ENCODE peak calls at places on chromosome 3, in five cellular contexts. One of them, this sample, is unnamed.

GRCh38 chr3:88057650-88058321 is 1.0 kb downstream of the CGGBP1 start:
- DNase-seq in H9: no peak
- DNase-seq in uterus: no peak
- DNase-seq in HCT116: no peak
- DNase-seq in ovary: no peak
- DNase-seq in this sample: peak

GRCh38 chr3:186569779-186570095 is 783 bp upstream of the DNAJB11 start:
- DNase-seq in H9: no peak
- DNase-seq in uterus: no peak
- DNase-seq in HCT116: no peak
- DNase-seq in ovary: no peak
- DNase-seq in this sample: no peak

GRCh38 chr3:50388021-50388719 is 28.8 kb upstream of the TMEM115 start:
- DNase-seq in H9: peak
- DNase-seq in uterus: no peak
- DNase-seq in HCT116: no peak
- DNase-seq in ovary: no peak
- DNase-seq in this sample: no peak

GRCh38 chr3:112333002-112333385 is at the start of gene CD200:
- DNase-seq in H9: peak
- DNase-seq in uterus: peak
- DNase-seq in HCT116: no peak
- DNase-seq in ovary: peak
- DNase-seq in this sample: peak

GRCh38 chr3:111810909-111811308 is 48.2 kb upstream of the PHLDB2 start:
- DNase-seq in H9: no peak
- DNase-seq in uterus: no peak
- DNase-seq in HCT116: peak
- DNase-seq in ovary: no peak
- DNase-seq in this sample: no peak

GRCh38 chr3:192183109-192183508 is 544.2 kb downstream of the FGF12 start:
- DNase-seq in H9: no peak
- DNase-seq in uterus: no peak
- DNase-seq in HCT116: no peak
- DNase-seq in ovary: no peak
- DNase-seq in this sample: no peak

GRCh38 chr3:126064627-126065258 is 19.2 kb downstream of the SLC41A3 start:
- DNase-seq in H9: no peak
- DNase-seq in uterus: no peak
- DNase-seq in HCT116: no peak
- DNase-seq in ovary: no peak
- DNase-seq in this sample: no peak

GRCh38 chr3:139620438-139620837 is 57.3 kb downstream of the NMNAT3 start:
- DNase-seq in H9: no peak
- DNase-seq in uterus: no peak
- DNase-seq in HCT116: no peak
- DNase-seq in ovary: no peak
- DNase-seq in this sample: no peak

GRCh38 chr3:179840985-179841384 is 188.1 kb downstream of the USP13 start:
- DNase-seq in H9: no peak
- DNase-seq in uterus: no peak
- DNase-seq in HCT116: no peak
- DNase-seq in ovary: no peak
- DNase-seq in this sample: no peak

GRCh38 chr3:106208979-106209378 is 340.2 kb upstream of the CBLB start:
- DNase-seq in H9: no peak
- DNase-seq in uterus: no peak
- DNase-seq in HCT116: no peak
- DNase-seq in ovary: no peak
- DNase-seq in this sample: no peak

GRCh38 chr3:195906865-195907729 is 1.3 kb downstream of the TNK2 start:
- DNase-seq in H9: no peak
- DNase-seq in uterus: no peak
- DNase-seq in HCT116: no peak
- DNase-seq in ovary: peak
- DNase-seq in this sample: peak

GRCh38 chr3:11626084-11626463 is 17.6 kb downstream of the VGLL4 start:
- DNase-seq in H9: no peak
- DNase-seq in uterus: no peak
- DNase-seq in HCT116: no peak
- DNase-seq in ovary: no peak
- DNase-seq in this sample: no peak

GRCh38 chr3:52046186-52046913 is 10.0 kb downstream of the DUSP7 start:
- DNase-seq in H9: no peak
- DNase-seq in uterus: peak
- DNase-seq in HCT116: peak
- DNase-seq in ovary: no peak
- DNase-seq in this sample: peak

GRCh38 chr3:184526158-184526483 is 35.5 kb upstream of the EPHB3 start:
- DNase-seq in H9: no peak
- DNase-seq in uterus: no peak
- DNase-seq in HCT116: no peak
- DNase-seq in ovary: no peak
- DNase-seq in this sample: no peak
- H3K27ac ChIP-seq in H9: peak
- H3K27ac ChIP-seq in uterus: no peak
- H3K27ac ChIP-seq in HCT116: no peak
- H3K27ac ChIP-seq in ovary: peak
- H3K27ac ChIP-seq in this sample: no peak

GRCh38 chr3:129386984-129387383 is 41.5 kb downstream of the EFCAB12 start:
- DNase-seq in H9: no peak
- DNase-seq in uterus: no peak
- DNase-seq in HCT116: no peak
- DNase-seq in ovary: no peak
- DNase-seq in this sample: no peak

GRCh38 chr3:129379582-129380358 is 48.7 kb downstream of the EFCAB12 start:
- DNase-seq in H9: no peak
- DNase-seq in uterus: no peak
- DNase-seq in HCT116: no peak
- DNase-seq in ovary: no peak
- DNase-seq in this sample: no peak

GRCh38 chr3:129384594-129385323 is 43.7 kb downstream of the EFCAB12 start:
- DNase-seq in H9: no peak
- DNase-seq in uterus: no peak
- DNase-seq in HCT116: no peak
- DNase-seq in ovary: no peak
- DNase-seq in this sample: no peak

GRCh38 chr3:129382366-129382765 is 46.1 kb downstream of the EFCAB12 start:
- DNase-seq in H9: no peak
- DNase-seq in uterus: no peak
- DNase-seq in HCT116: no peak
- DNase-seq in ovary: no peak
- DNase-seq in this sample: no peak

DNA sequence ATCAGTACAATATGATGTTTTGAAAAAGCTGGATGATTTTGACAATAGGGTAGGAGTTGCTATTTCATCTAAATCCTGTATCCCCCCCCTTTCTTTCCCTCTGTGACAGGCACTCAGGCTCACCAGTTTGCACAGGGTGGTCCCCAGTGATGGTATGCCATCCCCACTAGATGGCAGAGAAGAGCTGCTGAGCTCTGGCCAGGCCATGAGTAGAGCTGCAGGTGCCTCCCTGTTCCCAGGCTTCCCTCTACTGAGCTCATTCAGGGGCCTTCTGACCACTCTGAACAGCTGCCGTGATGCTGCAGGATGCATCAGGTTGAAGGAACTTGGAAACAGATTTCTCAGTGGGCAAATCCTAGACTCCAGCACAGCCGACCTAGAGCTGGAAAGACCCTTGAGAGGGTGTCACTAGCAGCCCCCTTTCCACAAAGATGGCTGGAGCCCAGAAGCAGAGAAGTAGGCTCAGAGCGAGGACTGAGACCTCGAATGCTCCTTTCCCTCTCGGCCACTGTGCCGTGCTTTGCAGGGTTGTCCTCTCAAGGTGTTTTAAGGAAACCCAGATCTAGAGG is 45.1 kb downstream of the EFCAB12 start:
- DNase-seq in H9: peak
- DNase-seq in uterus: peak
- DNase-seq in HCT116: peak
- DNase-seq in ovary: peak
- DNase-seq in this sample: peak
- TF ChIP-seq CTCF in H9: peak
- TF ChIP-seq CTCF in uterus: peak
- TF ChIP-seq CTCF in HCT116: peak
- TF ChIP-seq CTCF in ovary: peak
- TF ChIP-seq CTCF in this sample: peak

GRCh38 chr3:43183456-43183855 is 77.6 kb upstream of the POMGNT2 start:
- DNase-seq in H9: no peak
- DNase-seq in uterus: no peak
- DNase-seq in HCT116: no peak
- DNase-seq in ovary: no peak
- DNase-seq in this sample: no peak
- H3K27ac ChIP-seq in H9: no peak
- H3K27ac ChIP-seq in uterus: no peak
- H3K27ac ChIP-seq in HCT116: no peak
- H3K27ac ChIP-seq in ovary: no peak
- H3K27ac ChIP-seq in this sample: no peak

GRCh38 chr3:152961323-152961722 is 126.4 kb downstream of the P2RY1 start:
- DNase-seq in H9: no peak
- DNase-seq in uterus: no peak
- DNase-seq in HCT116: peak
- DNase-seq in ovary: no peak
- DNase-seq in this sample: no peak
- TF ChIP-seq CTCF in H9: peak
- TF ChIP-seq CTCF in uterus: no peak
- TF ChIP-seq CTCF in HCT116: peak
- TF ChIP-seq CTCF in ovary: no peak
- TF ChIP-seq CTCF in this sample: peak

DNA sequence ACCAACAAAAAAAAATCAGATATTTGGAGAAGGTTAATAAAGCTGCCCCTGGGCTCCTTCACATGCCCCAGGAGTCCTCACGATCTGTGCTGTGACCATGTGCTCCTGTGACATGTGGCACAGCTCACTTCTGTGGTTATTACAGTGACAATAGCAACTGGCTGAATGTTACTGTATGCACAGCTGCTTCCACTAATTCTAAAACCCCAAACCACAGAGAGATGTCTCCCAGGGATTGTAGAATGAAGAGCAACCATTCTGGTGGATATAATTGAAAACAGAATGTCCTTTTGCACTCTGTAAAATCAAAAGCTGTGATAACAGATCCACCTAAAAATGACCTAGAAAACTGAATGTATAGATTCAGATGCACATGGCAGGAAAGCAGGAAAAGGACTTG is 489.2 kb upstream of the CNTN4 start:
- DNase-seq in H9: no peak
- DNase-seq in uterus: no peak
- DNase-seq in HCT116: no peak
- DNase-seq in ovary: no peak
- DNase-seq in this sample: no peak
- H3K27ac ChIP-seq in H9: no peak
- H3K27ac ChIP-seq in uterus: no peak
- H3K27ac ChIP-seq in HCT116: no peak
- H3K27ac ChIP-seq in ovary: no peak
- H3K27ac ChIP-seq in this sample: no peak

GRCh38 chr3:64872385-64872784 is 184.6 kb upstream of the ADAMTS9 start:
- DNase-seq in H9: no peak
- DNase-seq in uterus: no peak
- DNase-seq in HCT116: no peak
- DNase-seq in ovary: no peak
- DNase-seq in this sample: no peak

GRCh38 chr3:64871237-64871636 is 183.4 kb upstream of the ADAMTS9 start:
- DNase-seq in H9: no peak
- DNase-seq in uterus: no peak
- DNase-seq in HCT116: no peak
- DNase-seq in ovary: no peak
- DNase-seq in this sample: no peak

GRCh38 chr3:64867204-64867603 is 179.4 kb upstream of the ADAMTS9 start:
- DNase-seq in H9: no peak
- DNase-seq in uterus: no peak
- DNase-seq in HCT116: no peak
- DNase-seq in ovary: no peak
- DNase-seq in this sample: no peak

GRCh38 chr3:64873400-64873799 is 185.6 kb upstream of the ADAMTS9 start:
- DNase-seq in H9: no peak
- DNase-seq in uterus: no peak
- DNase-seq in HCT116: no peak
- DNase-seq in ovary: no peak
- DNase-seq in this sample: no peak

DNA sequence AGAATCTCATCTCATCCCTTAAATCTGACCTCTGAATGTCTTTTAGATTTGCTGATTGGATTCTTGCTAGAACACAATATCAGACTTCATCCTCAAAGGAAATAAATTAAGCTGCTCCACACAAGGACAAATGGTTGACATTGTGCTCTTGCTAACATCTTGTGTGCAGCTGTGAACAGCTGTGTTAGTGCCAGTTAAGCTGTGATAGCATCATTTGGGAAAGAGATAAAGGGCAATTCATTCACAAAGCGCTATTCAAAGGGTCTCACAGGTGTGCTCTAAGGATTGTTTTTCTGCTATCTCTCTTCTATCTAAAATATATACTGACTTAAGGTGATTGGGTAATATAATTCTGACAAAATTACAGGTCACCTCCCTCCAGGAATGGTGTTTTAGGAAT is 184.2 kb upstream of the ADAMTS9 start:
- DNase-seq in H9: no peak
- DNase-seq in uterus: no peak
- DNase-seq in HCT116: no peak
- DNase-seq in ovary: no peak
- DNase-seq in this sample: no peak
- TF ChIP-seq CTCF in H9: no peak
- TF ChIP-seq CTCF in uterus: no peak
- TF ChIP-seq CTCF in HCT116: no peak
- TF ChIP-seq CTCF in ovary: no peak
- TF ChIP-seq CTCF in this sample: no peak

GRCh38 chr3:14141144-14141543 is 16.3 kb downstream of the TMEM43 start:
- DNase-seq in H9: no peak
- DNase-seq in uterus: no peak
- DNase-seq in HCT116: no peak
- DNase-seq in ovary: no peak
- DNase-seq in this sample: no peak
- H3K27ac ChIP-seq in H9: no peak
- H3K27ac ChIP-seq in uterus: peak
- H3K27ac ChIP-seq in HCT116: no peak
- H3K27ac ChIP-seq in ovary: no peak
- H3K27ac ChIP-seq in this sample: no peak